ENCODE peak calls at places on chromosome 3, in seven cellular contexts. N is upper lobe of right lung, R is MM.1S, H is AG04450, Y is coronary artery, B is HCT116, K is fibroblast of the aortic adventitia. G is an unnamed sample.

GRCh38 chr3:58082047-58082446 is 73.8 kb downstream of the FLNB start:
- DNase-seq in N (no peak), R (no peak), H (peak), Y (no peak), B (no peak), K (peak), G (peak)

GRCh38 chr3:32239638-32240550 is 1.4 kb downstream of the CMTM8 start:
- DNase-seq in N (no peak), R (peak), H (no peak), Y (no peak), B (peak), K (no peak), G (no peak)

GRCh38 chr3:100900671-100901070 is 92.5 kb downstream of the ABI3BP start:
- DNase-seq in N (no peak), R (no peak), H (no peak), Y (no peak), B (no peak), K (no peak), G (no peak)

GRCh38 chr3:68148471-68148870 is 494.1 kb upstream of the SUCLG2 start:
- DNase-seq in N (no peak), R (no peak), H (no peak), Y (no peak), B (no peak), K (no peak), G (no peak)

GRCh38 chr3:15601399-15602145 is at the start of the genes BTD and HACL1:
- DNase-seq in N (peak), R (peak), H (peak), Y (peak), B (peak), K (peak), G (peak)

GRCh38 chr3:8560608-8561007 is 59.0 kb downstream of the LMCD1 start:
- DNase-seq in N (no peak), R (no peak), H (peak), Y (no peak), B (no peak), K (peak), G (peak)

GRCh38 chr3:70086336-70086735 is 86.8 kb downstream of the SAMMSON start:
- DNase-seq in N (no peak), R (no peak), H (no peak), Y (no peak), B (no peak), K (no peak), G (no peak)

GRCh38 chr3:194632211-194632982 is 822 bp downstream of the TMEM44 start:
- DNase-seq in N (no peak), R (no peak), H (no peak), Y (peak), B (no peak), K (peak), G (no peak)

GRCh38 chr3:65401359-65401810 is 637.3 kb downstream of the MAGI1 start:
- DNase-seq in N (no peak), R (no peak), H (no peak), Y (no peak), B (no peak), K (no peak), G (no peak)

DNA sequence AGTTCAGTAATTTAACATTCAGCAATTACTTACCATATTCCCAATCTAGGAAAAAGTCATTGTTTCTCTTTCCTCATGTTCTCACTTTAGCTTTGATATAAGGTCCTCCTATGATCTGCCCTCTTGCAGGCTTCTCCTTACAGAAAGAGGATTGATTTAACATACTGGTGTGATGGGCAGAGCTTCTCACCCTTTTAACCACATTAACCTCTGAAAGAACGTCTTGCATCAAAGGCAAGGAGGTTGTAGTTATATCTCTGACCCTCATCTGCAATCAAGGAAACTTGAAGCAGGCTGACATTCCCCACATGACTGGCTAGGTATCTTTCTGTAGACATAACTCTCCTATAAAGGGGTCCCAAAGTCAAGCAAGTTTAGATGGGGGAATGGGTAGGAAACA is 39.5 kb downstream of the BTLA start:
- DNase-seq in N (no peak), R (peak), H (no peak), Y (no peak), B (no peak), K (no peak), G (no peak)
- H3K4me3 ChIP-seq in N (no peak), R (peak), H (no peak), Y (no peak), B (no peak), K (no peak), G (no peak)

DNA sequence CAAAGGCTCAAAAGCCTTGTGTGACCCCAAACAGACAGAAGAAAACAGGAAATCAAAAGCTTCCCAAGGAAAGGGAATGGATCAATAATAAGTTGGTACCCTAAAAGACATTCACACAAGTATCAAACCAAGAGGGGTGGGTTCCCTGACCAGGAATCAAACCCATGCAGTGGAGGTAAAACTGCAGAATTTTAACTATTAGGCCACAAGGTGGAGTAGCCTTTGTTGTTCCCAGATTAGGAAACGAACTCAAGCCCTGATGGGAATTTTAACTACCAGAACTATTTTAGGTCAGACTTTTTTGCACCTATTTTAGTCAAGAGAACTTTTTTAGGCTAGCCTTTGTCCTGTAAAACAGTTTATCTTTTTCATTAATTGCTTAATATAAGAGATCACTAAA is 31.4 kb downstream of the SETMAR start:
- DNase-seq in N (no peak), R (no peak), H (no peak), Y (no peak), B (no peak), K (no peak), G (no peak)
- TF ChIP-seq CTCF in N (no peak), R (no peak), H (no peak), Y (no peak), B (no peak), K (peak), G (peak)

DNA sequence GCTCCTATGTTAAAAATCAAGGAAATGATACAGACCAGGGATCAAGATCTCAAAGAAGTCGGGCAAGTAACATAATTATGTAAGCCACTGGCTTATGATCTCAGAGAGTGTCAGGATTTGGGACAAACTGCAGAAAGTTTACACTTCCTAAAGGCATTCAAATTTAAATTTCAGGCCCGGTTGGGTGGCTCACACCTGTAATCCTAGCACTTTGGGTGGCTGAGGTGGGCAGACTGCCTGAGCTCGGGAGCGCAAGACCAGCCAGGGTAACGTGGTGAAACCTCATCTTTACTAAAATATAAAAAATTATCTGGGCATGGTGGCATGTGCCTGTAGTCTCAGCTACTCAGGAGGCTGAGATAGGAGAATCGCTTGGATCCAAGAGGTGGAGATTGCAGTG is 124.4 kb upstream of the UBE2E2 start:
- DNase-seq in N (no peak), R (no peak), H (no peak), Y (no peak), B (no peak), K (no peak), G (no peak)
- H3K4me3 ChIP-seq in N (no peak), R (no peak), H (no peak), Y (no peak), B (no peak), K (no peak), G (no peak)

DNA sequence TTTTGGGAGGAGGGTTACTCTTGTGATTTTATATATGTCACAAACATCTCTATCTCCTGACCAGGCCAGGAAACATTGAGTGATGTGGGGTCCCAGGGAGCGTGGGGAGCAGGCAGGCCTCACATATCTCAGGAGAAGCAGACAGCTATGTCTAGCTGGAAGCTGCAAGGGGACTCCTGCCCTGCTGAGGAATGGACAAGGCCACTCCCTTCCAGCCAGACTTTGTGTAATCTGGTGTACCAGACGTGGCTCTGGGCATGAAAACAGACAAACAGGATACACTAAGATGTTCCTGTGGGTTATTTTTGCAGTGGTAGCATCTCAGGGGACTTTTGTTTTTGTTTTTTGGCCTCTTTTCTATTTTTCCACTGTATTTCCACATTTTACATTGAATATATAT is 23.2 kb downstream of the CYP8B1 start:
- DNase-seq in N (no peak), R (no peak), H (no peak), Y (peak), B (no peak), K (no peak), G (no peak)
- TF ChIP-seq CTCF in N (no peak), R (no peak), H (no peak), Y (no peak), B (no peak), K (no peak), G (no peak)

GRCh38 chr3:12954180-12954579 is 112.8 kb upstream of the RPL32 start:
- DNase-seq in N (no peak), R (no peak), H (no peak), Y (no peak), B (no peak), K (no peak), G (no peak)

GRCh38 chr3:12953201-12953712 is 111.9 kb upstream of the RPL32 start:
- DNase-seq in N (no peak), R (no peak), H (no peak), Y (no peak), B (no peak), K (no peak), G (no peak)

GRCh38 chr3:12956316-12956660 is 114.9 kb upstream of the RPL32 start:
- DNase-seq in N (no peak), R (no peak), H (no peak), Y (no peak), B (no peak), K (no peak), G (no peak)

GRCh38 chr3:12955651-12956315 is 114.4 kb upstream of the RPL32 start:
- DNase-seq in N (no peak), R (no peak), H (no peak), Y (no peak), B (no peak), K (no peak), G (no peak)

DNA sequence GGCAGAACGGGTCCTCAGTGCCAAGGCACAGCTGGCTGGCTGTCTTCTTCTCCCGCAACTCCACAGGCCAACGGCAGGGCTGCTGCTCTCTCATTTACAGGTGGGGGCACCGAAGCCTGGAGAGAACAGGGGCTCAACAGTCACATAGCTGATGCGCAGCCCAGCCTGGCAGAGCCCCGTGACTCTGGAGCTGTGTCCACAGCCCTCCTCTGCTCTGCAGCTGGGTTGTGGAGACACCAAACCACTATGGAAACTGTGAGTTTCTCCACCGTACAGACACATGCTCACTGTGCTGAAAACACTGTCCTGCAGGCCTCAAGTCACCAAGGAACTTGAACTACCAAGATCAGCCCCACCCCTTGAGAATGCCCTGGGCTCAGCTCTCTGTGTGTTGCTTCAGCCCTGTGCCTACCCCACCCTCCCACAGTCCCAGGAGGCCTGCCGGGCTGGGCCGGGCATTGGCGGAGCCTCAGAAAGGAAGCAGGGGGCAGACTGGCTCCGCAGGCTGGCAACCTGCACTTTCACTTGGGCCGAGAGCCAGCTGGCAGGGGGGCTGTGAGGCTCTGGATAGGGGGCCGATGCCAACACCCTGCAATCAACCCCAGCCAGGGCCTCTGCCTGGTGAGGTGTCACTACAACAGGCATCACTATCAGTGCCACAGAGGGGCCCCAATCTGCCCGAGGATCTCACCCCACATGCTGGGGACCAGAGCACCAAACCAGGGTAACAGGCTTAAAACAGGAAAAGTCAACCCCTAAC is 113.7 kb upstream of the RPL32 start:
- DNase-seq in N (peak), R (no peak), H (no peak), Y (peak), B (no peak), K (peak), G (no peak)
- H3K4me3 ChIP-seq in N (no peak), R (no peak), H (no peak), Y (peak), B (no peak), K (no peak), G (no peak)

DNA sequence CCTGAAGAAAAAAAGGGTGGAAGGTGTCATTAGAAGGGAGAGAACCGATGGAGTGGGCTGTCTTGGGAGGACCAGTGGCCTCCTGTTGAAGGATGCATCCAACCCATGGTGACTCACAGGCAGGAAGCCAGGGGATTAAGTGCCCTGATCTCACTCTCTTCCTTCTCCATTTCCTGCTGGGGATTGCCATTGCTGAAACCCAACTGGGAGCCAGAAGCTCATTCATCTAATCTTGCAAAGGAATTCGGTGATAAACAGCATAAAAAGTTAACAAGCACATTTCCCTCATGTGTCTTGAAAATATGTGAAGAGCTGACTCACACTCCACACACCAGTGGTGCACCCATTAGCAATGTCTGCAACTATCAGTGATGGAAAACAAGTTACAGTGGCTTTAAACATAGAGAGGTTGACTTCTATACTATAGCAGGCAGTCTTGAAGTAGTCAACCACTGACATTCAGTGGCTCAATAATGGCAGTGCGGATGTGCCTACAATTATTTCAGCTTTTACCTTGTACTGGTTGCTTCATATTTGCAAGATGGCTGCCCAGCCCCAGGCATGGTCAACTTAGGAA is 12.8 kb upstream of the CSRNP1 start:
- DNase-seq in N (no peak), R (no peak), H (no peak), Y (no peak), B (no peak), K (peak), G (peak)
- TF ChIP-seq CTCF in N (no peak), R (no peak), H (no peak), Y (no peak), B (no peak), K (no peak), G (peak)

GRCh38 chr3:114408763-114409162 is 114.9 kb downstream of the TIGIT start:
- DNase-seq in N (no peak), R (no peak), H (no peak), Y (no peak), B (no peak), K (no peak), G (no peak)
- H3K4me3 ChIP-seq in N (no peak), R (no peak), H (no peak), Y (no peak), B (no peak), K (no peak), G (no peak)

GRCh38 chr3:12882336-12883310 is 41.3 kb upstream of the RPL32 start:
- DNase-seq in N (no peak), R (no peak), H (no peak), Y (no peak), B (no peak), K (no peak), G (no peak)

GRCh38 chr3:12877040-12877439 is 35.7 kb upstream of the RPL32 start:
- DNase-seq in N (no peak), R (no peak), H (no peak), Y (no peak), B (no peak), K (no peak), G (no peak)

GRCh38 chr3:12879191-12879815 is 37.9 kb upstream of the RPL32 start:
- DNase-seq in N (no peak), R (no peak), H (no peak), Y (no peak), B (no peak), K (no peak), G (no peak)

GRCh38 chr3:12875857-12876451 is 34.6 kb upstream of the RPL32 start:
- DNase-seq in N (no peak), R (no peak), H (no peak), Y (no peak), B (no peak), K (no peak), G (no peak)

DNA sequence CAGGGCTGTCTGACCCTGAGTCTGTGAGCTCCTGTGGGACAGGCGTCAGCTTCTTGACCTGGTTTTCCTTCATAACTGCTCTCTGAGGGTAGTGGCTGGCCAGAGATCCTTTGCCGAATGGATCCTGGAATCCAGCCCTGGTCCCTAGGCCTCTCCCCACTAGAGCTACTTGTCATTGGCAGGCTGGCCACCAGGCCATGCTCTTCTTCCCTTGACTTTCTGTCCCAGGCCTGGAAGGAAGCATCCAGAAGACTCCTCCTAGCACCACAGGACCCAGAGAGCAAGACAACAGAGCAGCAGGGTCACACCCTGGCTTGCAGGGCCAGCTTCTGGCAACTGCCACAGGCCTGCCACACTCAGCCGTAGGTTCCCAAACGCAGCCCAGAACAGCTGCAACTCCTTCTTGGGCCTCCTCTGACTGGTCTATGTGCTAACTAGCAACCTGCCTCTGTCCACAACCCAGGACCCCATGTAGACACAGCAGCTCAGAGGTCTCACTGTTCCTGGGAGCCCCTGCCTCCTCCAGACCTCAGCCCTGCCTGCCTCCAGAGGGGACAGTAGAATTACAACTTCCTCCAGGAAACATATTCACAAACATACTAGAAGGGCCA is 36.8 kb upstream of the RPL32 start:
- DNase-seq in N (no peak), R (no peak), H (no peak), Y (no peak), B (no peak), K (no peak), G (no peak)
- TF ChIP-seq CTCF in N (no peak), R (no peak), H (no peak), Y (no peak), B (no peak), K (no peak), G (no peak)

DNA sequence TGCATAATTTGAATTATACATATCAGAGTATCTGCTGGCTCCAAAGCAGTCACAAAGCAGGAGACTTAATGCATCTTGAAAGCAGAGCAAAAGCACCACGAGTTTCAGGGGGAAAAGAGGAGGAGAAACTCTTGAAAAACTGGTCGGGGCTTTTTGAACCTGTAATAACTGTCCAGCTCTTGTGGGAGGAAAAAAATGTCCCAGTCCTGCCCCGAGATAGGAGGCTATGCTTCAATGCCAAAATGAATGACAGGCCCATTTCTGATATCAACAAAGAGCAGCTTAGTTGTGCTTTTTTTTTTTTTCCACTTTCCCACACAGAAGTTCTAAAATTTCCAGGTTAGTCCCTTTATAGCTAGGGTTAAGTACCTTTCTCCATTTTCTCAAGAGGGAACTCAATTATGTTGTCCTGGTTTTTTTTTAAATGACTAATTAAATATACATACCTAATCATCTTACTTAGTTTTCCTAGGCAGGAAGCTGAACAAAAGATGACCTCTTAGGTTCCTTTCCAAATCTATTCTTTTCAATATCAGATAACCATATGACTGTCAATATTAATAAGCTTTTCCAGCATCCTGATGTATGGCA is 120.2 kb downstream of the TFDP2 start:
- DNase-seq in N (no peak), R (no peak), H (no peak), Y (no peak), B (no peak), K (no peak), G (no peak)
- H3K4me3 ChIP-seq in N (no peak), R (no peak), H (no peak), Y (no peak), B (no peak), K (no peak), G (no peak)

GRCh38 chr3:43285644-43286043 is 696 bp upstream of the SNRK start:
- DNase-seq in N (no peak), R (no peak), H (no peak), Y (no peak), B (no peak), K (no peak), G (no peak)

GRCh38 chr3:43288366-43288765 is 2.0 kb downstream of the SNRK start:
- DNase-seq in N (no peak), R (peak), H (no peak), Y (no peak), B (no peak), K (peak), G (no peak)

GRCh38 chr3:43286886-43287301 is 554 bp downstream of the SNRK start:
- DNase-seq in N (no peak), R (peak), H (no peak), Y (no peak), B (no peak), K (no peak), G (no peak)

GRCh38 chr3:43287514-43287913 is 1.2 kb downstream of the SNRK start:
- DNase-seq in N (no peak), R (peak), H (no peak), Y (no peak), B (no peak), K (no peak), G (no peak)

GRCh38 chr3:43286115-43286885 is at the start of gene SNRK:
- DNase-seq in N (peak), R (peak), H (peak), Y (peak), B (peak), K (peak), G (no peak)
- TF ChIP-seq CTCF in N (peak), R (no peak), H (peak), Y (no peak), B (no peak), K (peak), G (peak)

G was measured in retinal pigment epithelial cell.